ENCODE peak calls at places on chromosomes 6 and 20, in nine cellular contexts. O is heart right ventricle, U is endodermal cell, G is heart left ventricle, W is trophoblast cell, V is hepatocyte, F is mammary epithelial cell, E is tibial nerve, K is upper lobe of right lung. X is an unnamed sample. For H3K27me3 and H3K36me3, the result is how much of the 10 kb centered on the place peaks cover.

GRCh38 chr6:37314803-37315515 is 38.8 kb upstream of the RNF8 start:
- DNase-seq in K (no peak), F (peak), G (no peak), U (peak), V (peak), O (no peak), W (peak), E (no peak), X (peak)

GRCh38 chr6:44127186-44128019 is at the start of the genes MRPL14 and TMEM63B:
- DNase-seq in G (peak), W (peak), O (peak), K (peak), F (peak), U (peak), V (peak), E (peak), X (peak)

GRCh38 chr6:17099401-17100059 is 2.3 kb upstream of the STMND1 start:
- DNase-seq in G (no peak), U (no peak), O (no peak), E (no peak), K (no peak), F (no peak), W (no peak), V (no peak), X (no peak)

GRCh38 chr6:150753404-150754184 is 111.9 kb upstream of the MTHFD1L start:
- DNase-seq in O (no peak), F (no peak), G (no peak), W (no peak), E (no peak), K (no peak), U (peak), V (peak), X (peak)

GRCh38 chr6:152462716-152463115 is 174.4 kb downstream of the SYNE1 start:
- DNase-seq in F (no peak), E (no peak), K (no peak), W (no peak), U (no peak), G (no peak), V (no peak), O (no peak), X (no peak)

GRCh38 chr20:23111307-23111943 is 25.3 kb upstream of the CD93 start:
- DNase-seq in V (no peak), O (no peak), F (no peak), K (no peak), G (no peak), U (no peak), W (no peak), E (no peak), X (no peak)

GRCh38 chr6:168385380-168385779 is 55.6 kb upstream of the SMOC2 start:
- DNase-seq in G (no peak), F (no peak), K (no peak), O (no peak), V (no peak), E (no peak), U (no peak), W (no peak), X (no peak)

GRCh38 chr6:74066168-74066871 is 370.3 kb downstream of the CD109 start:
- DNase-seq in W (no peak), K (no peak), F (peak), V (no peak), E (no peak), U (no peak), G (no peak), O (no peak), X (no peak)

GRCh38 chr20:15076785-15077184 is 739.4 kb upstream of the FLRT3 start:
- DNase-seq in O (no peak), U (no peak), F (no peak), E (no peak), K (no peak), G (no peak), V (no peak), W (no peak), X (no peak)

GRCh38 chr6:144767066-144767465 is 481.9 kb downstream of the UTRN start:
- DNase-seq in W (no peak), U (no peak), O (no peak), G (no peak), F (no peak), E (no peak), V (no peak), K (no peak), X (no peak)

GRCh38 chr6:130696806-130697205 is 130.4 kb upstream of the SMLR1 start:
- DNase-seq in O (no peak), U (no peak), K (no peak), F (no peak), V (no peak), E (no peak), W (no peak), G (no peak), X (no peak)

GRCh38 chr20:32528905-32529670 is 56.0 kb downstream of the NOL4L start:
- DNase-seq in K (no peak), U (no peak), V (no peak), E (no peak), G (no peak), W (no peak), O (no peak), F (no peak), X (no peak)

GRCh38 chr6:82881519-82881918 is 184.1 kb downstream of the UBE3D start:
- DNase-seq in E (no peak), W (no peak), V (no peak), O (no peak), K (no peak), G (no peak), F (no peak), U (no peak), X (no peak)

GRCh38 chr6:152301806-152302568 is 335.2 kb downstream of the SYNE1 start:
- DNase-seq in V (peak), F (peak), G (peak), O (peak), E (peak), U (peak), W (peak), K (peak), X (peak)

GRCh38 chr6:14211596-14211961 is 94.0 kb downstream of the CD83 start:
- DNase-seq in E (no peak), V (peak), F (no peak), O (peak), K (peak), U (peak), W (no peak), G (peak), X (peak)

GRCh38 chr6:27213544-27214125 is 33.9 kb upstream of the PRSS16 start:
- DNase-seq in G (no peak), E (no peak), O (no peak), U (peak), K (no peak), F (peak), W (peak), V (peak), X (peak)

GRCh38 chr6:25788305-25788922 is 33.9 kb downstream of the SLC17A4 start:
- DNase-seq in O (no peak), F (peak), U (peak), E (no peak), K (no peak), W (peak), V (peak), G (no peak), X (peak)

GRCh38 chr6:38805127-38805655 is 90.1 kb downstream of the DNAH8 start:
- DNase-seq in G (no peak), W (no peak), O (no peak), K (no peak), E (no peak), F (no peak), U (no peak), V (no peak), X (no peak)
- H3K27me3 ChIP-seq in G (under half), W (under half), O (under half), K (under half), E (under half), F (under half), U (under half), V (under half), X (under half)

GRCh38 chr6:89335164-89335563 is 17.4 kb downstream of the UBE2J1 start:
- DNase-seq in O (no peak), V (no peak), G (no peak), F (no peak), U (no peak), W (no peak), E (no peak), K (no peak), X (no peak)
- H3K36me3 ChIP-seq in O (half or more), V (under half), G (half or more), F (under half), U (half or more), W (under half), E (under half), K (half or more), X (under half)

GRCh38 chr20:62993856-62994494 is 12.8 kb downstream of the BHLHE23 start:
- DNase-seq in W (no peak), V (no peak), U (no peak), E (no peak), K (no peak), O (no peak), F (no peak), G (no peak), X (no peak)

GRCh38 chr20:62990306-62990825 is 16.4 kb downstream of the BHLHE23 start:
- DNase-seq in O (no peak), F (no peak), W (no peak), K (no peak), V (no peak), U (no peak), G (no peak), E (no peak), X (no peak)

GRCh38 chr20:62991863-62992262 is 14.9 kb downstream of the BHLHE23 start:
- DNase-seq in E (no peak), V (no peak), W (no peak), G (no peak), K (no peak), O (no peak), U (no peak), F (no peak), X (no peak)

GRCh38 chr20:62989201-62989601 is 17.6 kb downstream of the BHLHE23 start:
- DNase-seq in K (no peak), W (no peak), O (no peak), E (no peak), F (no peak), G (no peak), U (no peak), V (no peak), X (no peak)

GRCh38 chr20:62991196-62991807 is 15.5 kb downstream of the BHLHE23 start:
- DNase-seq in G (no peak), K (no peak), O (no peak), V (no peak), U (no peak), W (no peak), F (no peak), E (no peak), X (no peak)
- H3K27me3 ChIP-seq in G (under half), K (under half), O (under half), V (under half), U (under half), W (under half), F (under half), E (under half), X (under half)

DNA sequence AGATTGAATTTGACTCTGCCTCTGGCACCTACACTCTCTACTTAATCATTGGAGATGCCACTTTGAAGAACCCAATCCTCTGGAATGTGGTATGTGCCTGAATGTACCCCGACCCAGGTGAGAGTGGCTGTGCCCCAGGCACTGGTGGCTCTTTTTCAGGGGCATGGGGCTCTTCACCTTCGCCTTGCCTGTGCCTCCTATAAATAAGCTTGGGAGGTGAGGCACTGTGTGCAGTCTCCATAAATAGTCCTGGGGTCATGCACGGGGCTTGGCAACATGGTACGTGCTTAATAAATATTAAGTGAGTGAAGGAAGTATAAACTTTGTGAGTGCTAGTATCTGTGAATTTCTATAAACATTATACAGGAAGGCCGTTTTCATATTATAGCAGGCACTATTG is 33.0 kb downstream of the GHRH start:
- DNase-seq in V (no peak), O (no peak), W (no peak), E (no peak), G (peak), K (no peak), F (no peak), U (no peak), X (no peak)
- H3K36me3 ChIP-seq in V (under half), O (half or more), W (half or more), E (under half), G (half or more), K (half or more), F (half or more), U (half or more), X (half or more)

GRCh38 chr6:41462980-41463930 is 82.9 kb upstream of the FOXP4 start:
- DNase-seq in U (no peak), G (peak), K (peak), O (peak), F (peak), W (peak), E (peak), V (peak), X (peak)

GRCh38 chr6:41464019-41464418 is 82.2 kb upstream of the FOXP4 start:
- DNase-seq in W (no peak), O (no peak), G (no peak), E (no peak), K (no peak), U (no peak), F (no peak), V (no peak), X (no peak)

GRCh38 chr6:41466437-41466990 is 79.7 kb upstream of the FOXP4 start:
- DNase-seq in F (no peak), G (no peak), V (no peak), O (no peak), E (no peak), W (no peak), K (no peak), U (no peak), X (no peak)

GRCh38 chr6:41462033-41462432 is 84.1 kb upstream of the FOXP4 start:
- DNase-seq in V (no peak), O (no peak), F (no peak), G (no peak), W (no peak), U (no peak), E (no peak), K (no peak), X (no peak)

GRCh38 chr6:41464481-41464880 is 81.7 kb upstream of the FOXP4 start:
- DNase-seq in G (no peak), O (no peak), F (no peak), K (no peak), U (no peak), E (no peak), V (no peak), W (no peak), X (peak)
- H3K27me3 ChIP-seq in G (under half), O (under half), F (under half), K (under half), U (under half), E (under half), V (under half), W (under half), X (under half)